ENCODE peak calls at places on chromosomes 11 and 22, in five cellular contexts. One of them, this sample, is unnamed.

GRCh38 chr11:28505216-28505615 is 397.0 kb downstream of the METTL15 start:
- DNase-seq in thoracic aorta: no peak
- DNase-seq in mucosa of gallbladder: no peak
- DNase-seq in breast epithelium: no peak
- DNase-seq in bronchial epithelial cell: peak
- DNase-seq in this sample: no peak

GRCh38 chr11:82174610-82175009 is 559.1 kb downstream of the FAM181B start:
- DNase-seq in thoracic aorta: no peak
- DNase-seq in mucosa of gallbladder: no peak
- DNase-seq in bronchial epithelial cell: peak
- DNase-seq in breast epithelium: no peak
- DNase-seq in this sample: no peak

GRCh38 chr11:69861901-69862300 is 42.7 kb upstream of the FGF3 start:
- DNase-seq in mucosa of gallbladder: no peak
- DNase-seq in bronchial epithelial cell: no peak
- DNase-seq in thoracic aorta: no peak
- DNase-seq in breast epithelium: no peak
- DNase-seq in this sample: no peak

GRCh38 chr11:64245797-64246623 is 733 bp downstream of the PPP1R14B start:
- DNase-seq in thoracic aorta: peak
- DNase-seq in bronchial epithelial cell: peak
- DNase-seq in breast epithelium: peak
- DNase-seq in mucosa of gallbladder: peak
- DNase-seq in this sample: no peak

GRCh38 chr11:1083621-1084551 is 9.2 kb downstream of the MUC2 start:
- DNase-seq in thoracic aorta: no peak
- DNase-seq in bronchial epithelial cell: peak
- DNase-seq in mucosa of gallbladder: no peak
- DNase-seq in breast epithelium: peak
- DNase-seq in this sample: no peak

GRCh38 chr11:1419811-1420210 is 30.1 kb downstream of the BRSK2 start:
- DNase-seq in mucosa of gallbladder: no peak
- DNase-seq in bronchial epithelial cell: no peak
- DNase-seq in thoracic aorta: no peak
- DNase-seq in breast epithelium: no peak
- DNase-seq in this sample: no peak

GRCh38 chr11:122843281-122844150 is 5.2 kb downstream of the CRTAM start:
- DNase-seq in thoracic aorta: no peak
- DNase-seq in breast epithelium: no peak
- DNase-seq in mucosa of gallbladder: peak
- DNase-seq in bronchial epithelial cell: peak
- DNase-seq in this sample: no peak

GRCh38 chr11:120248551-120249278 is 8.8 kb downstream of the POU2F3 start:
- DNase-seq in thoracic aorta: no peak
- DNase-seq in breast epithelium: no peak
- DNase-seq in bronchial epithelial cell: peak
- DNase-seq in mucosa of gallbladder: no peak
- DNase-seq in this sample: no peak

GRCh38 chr11:92329137-92329536 is 104.5 kb downstream of the FAT3 start:
- DNase-seq in bronchial epithelial cell: no peak
- DNase-seq in thoracic aorta: no peak
- DNase-seq in breast epithelium: no peak
- DNase-seq in mucosa of gallbladder: no peak
- DNase-seq in this sample: no peak

GRCh38 chr22:45884201-45885067 is 92.5 kb downstream of the WNT7B start:
- DNase-seq in mucosa of gallbladder: no peak
- DNase-seq in bronchial epithelial cell: no peak
- DNase-seq in breast epithelium: no peak
- DNase-seq in thoracic aorta: no peak
- DNase-seq in this sample: no peak

GRCh38 chr22:45149671-45150070 is 14.1 kb upstream of the NUP50 start:
- DNase-seq in mucosa of gallbladder: no peak
- DNase-seq in breast epithelium: no peak
- DNase-seq in thoracic aorta: no peak
- DNase-seq in bronchial epithelial cell: no peak
- DNase-seq in this sample: no peak

GRCh38 chr11:22079133-22079847 is 113.6 kb upstream of the ANO5 start:
- DNase-seq in bronchial epithelial cell: peak
- DNase-seq in breast epithelium: no peak
- DNase-seq in mucosa of gallbladder: no peak
- DNase-seq in thoracic aorta: no peak
- DNase-seq in this sample: no peak

GRCh38 chr22:27663812-27664211 is 137.7 kb downstream of the MN1 start:
- DNase-seq in thoracic aorta: no peak
- DNase-seq in bronchial epithelial cell: peak
- DNase-seq in breast epithelium: no peak
- DNase-seq in mucosa of gallbladder: no peak
- DNase-seq in this sample: no peak

GRCh38 chr11:130611791-130612251 is 163.4 kb downstream of the ADAMTS15 start:
- DNase-seq in bronchial epithelial cell: peak
- DNase-seq in breast epithelium: no peak
- DNase-seq in thoracic aorta: no peak
- DNase-seq in mucosa of gallbladder: no peak
- DNase-seq in this sample: no peak

GRCh38 chr11:95592455-95592854 is 197.1 kb downstream of the FAM76B start:
- DNase-seq in bronchial epithelial cell: no peak
- DNase-seq in breast epithelium: no peak
- DNase-seq in mucosa of gallbladder: no peak
- DNase-seq in thoracic aorta: no peak
- DNase-seq in this sample: no peak

GRCh38 chr11:44763111-44763820 is 36.5 kb downstream of the TSPAN18 start:
- DNase-seq in bronchial epithelial cell: peak
- DNase-seq in breast epithelium: no peak
- DNase-seq in thoracic aorta: no peak
- DNase-seq in mucosa of gallbladder: no peak
- DNase-seq in this sample: no peak

GRCh38 chr11:61709572-61709971 is 29.4 kb downstream of the DAGLA start:
- DNase-seq in mucosa of gallbladder: no peak
- DNase-seq in thoracic aorta: no peak
- DNase-seq in bronchial epithelial cell: no peak
- DNase-seq in breast epithelium: no peak
- DNase-seq in this sample: no peak

This sample was measured in D721Med.